ENCODE peak calls at places on chromosomes 7 and 10, in six cellular contexts. Y is T-helper 17 cell, E is GM12865, X is NCI-H1092 treated with DMSO at 0.1 percent for 48 hours, Q is GM04504, J is T-helper 1 cell. A is an unnamed sample.

GRCh38 chr7:70870349-70870748 is 261.6 kb upstream of the GALNT17 start:
- DNase-seq in Y (no peak), E (no peak), X (no peak), Q (no peak), J (no peak), A (no peak)

GRCh38 chr7:110050831-110051230 is 1040.1 kb upstream of the LRRN3 start:
- DNase-seq in Y (no peak), E (no peak), X (no peak), Q (no peak), J (no peak), A (peak)

GRCh38 chr7:51658684-51659083 is 342.1 kb upstream of the COBL start:
- DNase-seq in Y (no peak), E (no peak), X (no peak), Q (no peak), J (no peak), A (no peak)

GRCh38 chr10:53022663-53023088 is 250.1 kb upstream of the MBL2 start:
- DNase-seq in Y (no peak), E (no peak), X (no peak), Q (no peak), J (no peak), A (no peak)

GRCh38 chr10:67884842-67885680 is 605 bp downstream of the SIRT1 start:
- DNase-seq in Y (peak), E (peak), X (peak), Q (peak), J (peak), A (peak)

GRCh38 chr7:98251251-98251843 is 685 bp downstream of the TECPR1 start:
- DNase-seq in Y (no peak), E (peak), X (no peak), Q (no peak), J (no peak), A (no peak)

GRCh38 chr7:150410680-150411346 is 31.7 kb downstream of the ZNF775 start:
- DNase-seq in Y (no peak), E (no peak), X (no peak), Q (no peak), J (no peak), A (no peak)

GRCh38 chr7:156764766-156765165 is 124.2 kb downstream of the RNF32 start:
- DNase-seq in Y (no peak), E (no peak), X (no peak), Q (no peak), J (no peak), A (no peak)

GRCh38 chr10:71999360-72000072 is 35.3 kb downstream of the CHST3 start:
- DNase-seq in Y (no peak), E (peak), X (peak), Q (peak), J (no peak), A (no peak)

GRCh38 chr10:67629461-67629971 is 66.5 kb downstream of the CTNNA3 start:
- DNase-seq in Y (no peak), E (peak), X (no peak), Q (no peak), J (no peak), A (peak)

GRCh38 chr10:68471586-68472408 is at the start of gene DNA2:
- DNase-seq in Y (peak), E (peak), X (peak), Q (peak), J (peak), A (peak)

GRCh38 chr10:121289800-121290199 is 308.4 kb downstream of the FGFR2 start:
- DNase-seq in Y (no peak), E (no peak), X (no peak), Q (no peak), J (no peak), A (no peak)

GRCh38 chr10:84429926-84430520 is 101.6 kb downstream of the CCSER2 start:
- DNase-seq in Y (peak), E (peak), X (peak), Q (no peak), J (peak), A (peak)

GRCh38 chr7:104240400-104240799 is 32.6 kb upstream of the ORC5 start:
- DNase-seq in Y (no peak), E (no peak), X (peak), Q (no peak), J (no peak), A (no peak)

GRCh38 chr7:15555385-15555859 is 6.4 kb downstream of the AGMO start:
- DNase-seq in Y (no peak), E (no peak), X (peak), Q (peak), J (no peak), A (no peak)